ENCODE peak calls at places on chromosomes 4 and X, in five cellular contexts. H, T, M, F and R are unnamed samples.

GRCh38 chr4:141078871-141079270 is 54.4 kb downstream of the RNF150 start:
- DNase-seq in H (no peak), F (no peak), T (no peak), M (no peak), R (no peak)

GRCh38 chrX:48676893-48677270 is 6.7 kb upstream of the WAS start:
- DNase-seq in M (no peak), F (no peak), T (no peak), H (peak; percentile 29), R (no peak)

GRCh38 chr4:53709693-53710092 is 118.4 kb upstream of the LNX1 start:
- DNase-seq in M (no peak), H (no peak), F (no peak), T (no peak), R (no peak)

GRCh38 chrX:133335027-133335426 is 80.3 kb downstream of the GPC4 start:
- DNase-seq in T (peak; percentile 5), M (no peak), F (peak; percentile 22), H (peak; percentile 31), R (no peak)

GRCh38 chrX:14032383-14032782 is 2.7 kb upstream of the GEMIN8 start:
- DNase-seq in T (peak; percentile 29), M (no peak), F (peak; percentile 42), H (peak; percentile 69), R (peak; percentile 30)

GRCh38 chrX:106247162-106247561 is 79.1 kb downstream of the PWWP3B start:
- DNase-seq in F (no peak), T (no peak), M (no peak), H (no peak), R (no peak)

GRCh38 chrX:122092978-122093377 is 1045.6 kb downstream of the GLUD2 start:
- DNase-seq in F (no peak), H (no peak), T (no peak), M (no peak), R (no peak)

GRCh38 chr4:190121759-190122158 is 51.8 kb upstream of the DUX4 start:
- DNase-seq in H (no peak), M (no peak), T (peak; percentile 14), F (no peak), R (no peak)

GRCh38 chrX:1407035-1407434 is 15.1 kb upstream of the SLC25A6 start:
- DNase-seq in F (no peak), T (no peak), M (no peak), H (no peak), R (no peak)

GRCh38 chr4:56055027-56055976 is 106.6 kb downstream of the CEP135 start:
- DNase-seq in H (peak; percentile 27), F (no peak), T (no peak), M (no peak), R (no peak)

GRCh38 chrX:48695524-48695875 is 1.0 kb upstream of the SUV39H1 start:
- DNase-seq in T (no peak), M (no peak), F (no peak), H (no peak), R (no peak)

GRCh38 chrX:135403374-135403773 is 18.4 kb upstream of the SMIM10L2A start:
- DNase-seq in T (no peak), H (no peak), M (no peak), F (no peak), R (no peak)

GRCh38 chrX:140492360-140492994 is 12.4 kb downstream of the SOX3 start:
- DNase-seq in T (no peak), M (no peak), F (no peak), H (no peak), R (no peak)

GRCh38 chr4:128517096-128517738 is 229.6 kb upstream of the PGRMC2 start:
- DNase-seq in M (no peak), F (no peak), H (peak; percentile 22), T (no peak), R (no peak)

GRCh38 chrX:12581546-12581945 is 209.7 kb upstream of the PRPS2 start:
- DNase-seq in F (no peak), M (no peak), H (no peak), T (no peak), R (no peak)

GRCh38 chr4:47122592-47123291 is 91.4 kb downstream of the GABRB1 start:
- DNase-seq in M (peak; percentile 53), T (peak; percentile 24), F (peak; percentile 51), H (peak; percentile 80), R (peak; percentile 42)

GRCh38 chr4:168636506-168637176 is 139.8 kb downstream of the PALLD start:
- DNase-seq in F (no peak), M (peak; percentile 37), H (no peak), T (no peak), R (no peak)

GRCh38 chrX:134753185-134754008 is 95.1 kb upstream of the PLAC1 start:
- DNase-seq in H (no peak), T (no peak), M (peak; percentile 14), F (no peak), R (peak; percentile 41)

GRCh38 chr4:680931-681645 is 6.7 kb downstream of the MYL5 start:
- DNase-seq in H (peak; percentile 80), T (peak; percentile 69), F (no peak), M (no peak), R (no peak)

GRCh38 chr4:176995-177394 is 52.7 kb downstream of the ZNF718 start:
- DNase-seq in F (no peak), H (no peak), T (no peak), M (no peak), R (no peak)

GRCh38 chr4:10123227-10124101 is 6.9 kb upstream of the WDR1 start:
- DNase-seq in T (peak; percentile 44), M (no peak), H (peak; percentile 74), F (no peak), R (no peak)

GRCh38 chrX:94695910-94696309 is 1021.9 kb downstream of the FAM133A start:
- DNase-seq in M (no peak), T (no peak), F (no peak), H (no peak), R (no peak)

GRCh38 chr4:110412354-110412753 is 63.6 kb upstream of the ENPEP start:
- DNase-seq in F (no peak), T (no peak), M (no peak), H (no peak), R (no peak)

GRCh38 chrX:47607091-47607490 is 12.6 kb downstream of the SYN1 start:
- DNase-seq in F (no peak), H (no peak), M (no peak), T (no peak), R (no peak)

GRCh38 chrX:110741213-110741796 is 54.3 kb downstream of the CHRDL1 start:
- DNase-seq in M (peak; percentile 46), T (no peak), H (peak; percentile 8), F (no peak), R (no peak)

GRCh38 chrX:131068945-131069719 is 11.0 kb downstream of the ARHGAP36 start:
- DNase-seq in T (no peak), F (no peak), H (peak; percentile 54), M (peak; percentile 14), R (no peak)

GRCh38 chr4:131085009-131085408 is 1989.1 kb downstream of the C4orf33 start:
- DNase-seq in F (no peak), M (no peak), T (no peak), H (no peak), R (no peak)

GRCh38 chr4:40843696-40844095 is 93.9 kb downstream of the NSUN7 start:
- DNase-seq in F (no peak), H (no peak), T (no peak), M (no peak), R (no peak)

GRCh38 chrX:14673236-14673635 is 143.9 kb downstream of the GLRA2 start:
- DNase-seq in F (no peak), T (no peak), M (no peak), H (no peak), R (no peak)

GRCh38 chr4:186727977-186728519 is 4.4 kb upstream of the FAT1 start:
- DNase-seq in H (peak; percentile 35), M (no peak), F (no peak), T (no peak), R (peak; percentile 71)

GRCh38 chr4:112374850-112375249 is 77.7 kb downstream of the ALPK1 start:
- DNase-seq in H (no peak), T (no peak), F (no peak), M (no peak), R (no peak)

GRCh38 chr4:6701371-6701770 is 7.7 kb downstream of the S100P start:
- DNase-seq in T (no peak), H (no peak), F (no peak), M (no peak), R (no peak)

GRCh38 chrX:81259008-81259713 is 57.3 kb downstream of the SH3BGRL start:
- DNase-seq in M (no peak), F (no peak), T (peak; percentile 7), H (no peak), R (no peak)

GRCh38 chr4:181157647-181158046 is 1085.6 kb upstream of the TENM3 start:
- DNase-seq in F (no peak), H (no peak), T (no peak), M (no peak), R (no peak)

GRCh38 chr4:7787681-7788141 is 151.9 kb downstream of the AFAP1 start:
- DNase-seq in T (no peak), F (no peak), M (no peak), H (no peak), R (no peak)
- H3K36me3 ChIP-seq in T (peaks cover 33% of the 10 kb centered on the region), F (no peaks in the 10 kb centered on the region), M (peaks cover 22% of the 10 kb centered on the region), H (no peaks in the 10 kb centered on the region), R (peaks cover 63% of the 10 kb centered on the region)

DNA sequence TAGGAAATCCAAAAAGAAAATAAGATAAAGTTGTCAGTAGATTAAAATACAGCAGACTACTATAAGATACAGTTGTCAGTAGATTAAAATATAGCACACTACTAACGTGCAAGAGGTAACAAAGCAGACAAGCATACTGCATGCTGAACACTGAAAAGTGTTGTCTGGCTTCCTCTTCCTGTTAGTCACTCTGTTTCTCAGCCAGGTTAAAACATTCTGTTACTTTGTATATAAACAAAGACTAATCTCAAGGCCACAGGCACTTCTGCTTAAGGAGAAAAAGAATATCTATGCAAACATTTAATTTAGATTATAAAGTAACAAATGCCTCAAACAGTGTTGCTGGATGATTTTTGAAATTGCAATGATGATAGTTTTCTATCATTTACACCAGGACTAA is 41.0 kb upstream of the SCD5 start:
- DNase-seq in M (no peak), F (no peak), T (no peak), H (no peak), R (no peak)
- H3K36me3 ChIP-seq in M (peaks cover 46% of the 10 kb centered on the region), F (peaks cover 78% of the 10 kb centered on the region), T (peaks cover 99% of the 10 kb centered on the region), H (peaks cover 8% of the 10 kb centered on the region), R (peaks cover 63% of the 10 kb centered on the region)

GRCh38 chr4:153218961-153219360 is 14.7 kb downstream of the TRIM2 start:
- DNase-seq in M (no peak), F (no peak), T (no peak), H (peak; percentile 60), R (no peak)
- H3K36me3 ChIP-seq in M (no peaks in the 10 kb centered on the region), F (peaks cover 6% of the 10 kb centered on the region), T (no peaks in the 10 kb centered on the region), H (no peaks in the 10 kb centered on the region), R (no peaks in the 10 kb centered on the region)

GRCh38 chr4:1690698-1691097 is 6.6 kb upstream of the FAM53A start:
- DNase-seq in M (no peak), T (no peak), H (no peak), F (no peak), R (no peak)

GRCh38 chr4:1695913-1696312 is 11.8 kb upstream of the FAM53A start:
- DNase-seq in M (no peak), H (no peak), F (no peak), T (no peak), R (no peak)

GRCh38 chr4:1691737-1692373 is 7.7 kb upstream of the FAM53A start:
- DNase-seq in H (no peak), T (no peak), M (no peak), F (no peak), R (no peak)

GRCh38 chr4:1693131-1693896 is 9.2 kb upstream of the FAM53A start:
- DNase-seq in H (peak; percentile 91), M (peak; percentile 35), F (no peak), T (peak; percentile 67), R (peak; percentile 36)
- H3K36me3 ChIP-seq in H (no peaks in the 10 kb centered on the region), M (peaks cover 43% of the 10 kb centered on the region), F (peaks cover 77% of the 10 kb centered on the region), T (peaks cover 81% of the 10 kb centered on the region), R (peaks cover 44% of the 10 kb centered on the region)